ENCODE peak calls at places on chromosomes 4 and X, in nine cellular contexts. One of them, this sample, is unnamed.
A peak's percentile ranks its signal among the peaks of the same experiment; 100 is the strongest.

GRCh38 chr4:40550900-40551546 is 78.6 kb downstream of the RBM47 start:
- DNase-seq in BJ: no peak
- DNase-seq in effector memory CD4-positive, alpha-beta T cell: no peak
- DNase-seq in pancreas: no peak
- DNase-seq in stomach: peak; percentile 49
- DNase-seq in mesendoderm: peak; percentile 64
- DNase-seq in endodermal cell: no peak
- DNase-seq in cardiac muscle cell: peak; percentile 69
- DNase-seq in body of pancreas: peak; percentile 53
- DNase-seq in this sample: no peak

GRCh38 chr4:48692023-48692422 is 88.1 kb downstream of the FRYL start:
- DNase-seq in BJ: no peak
- DNase-seq in endodermal cell: no peak
- DNase-seq in mesendoderm: no peak
- DNase-seq in effector memory CD4-positive, alpha-beta T cell: no peak
- DNase-seq in pancreas: no peak
- DNase-seq in body of pancreas: no peak
- DNase-seq in cardiac muscle cell: no peak
- DNase-seq in stomach: no peak
- DNase-seq in this sample: no peak

GRCh38 chrX:148135738-148136137 is 154.6 kb downstream of the FMR1NB start:
- DNase-seq in stomach: no peak
- DNase-seq in body of pancreas: no peak
- DNase-seq in effector memory CD4-positive, alpha-beta T cell: no peak
- DNase-seq in pancreas: no peak
- DNase-seq in BJ: no peak
- DNase-seq in mesendoderm: no peak
- DNase-seq in endodermal cell: no peak
- DNase-seq in cardiac muscle cell: peak; percentile 6
- DNase-seq in this sample: no peak

GRCh38 chr4:111854494-111855087 is 290.7 kb upstream of the FAM241A start:
- DNase-seq in body of pancreas: peak; percentile 26
- DNase-seq in stomach: no peak
- DNase-seq in effector memory CD4-positive, alpha-beta T cell: no peak
- DNase-seq in cardiac muscle cell: peak; percentile 51
- DNase-seq in endodermal cell: peak; percentile 58
- DNase-seq in mesendoderm: peak; percentile 44
- DNase-seq in BJ: peak; percentile 15
- DNase-seq in pancreas: no peak
- DNase-seq in this sample: no peak

GRCh38 chr4:138666366-138666765 is 349.2 kb upstream of the NOCT start:
- DNase-seq in effector memory CD4-positive, alpha-beta T cell: no peak
- DNase-seq in mesendoderm: no peak
- DNase-seq in endodermal cell: no peak
- DNase-seq in cardiac muscle cell: no peak
- DNase-seq in pancreas: no peak
- DNase-seq in stomach: no peak
- DNase-seq in body of pancreas: no peak
- DNase-seq in BJ: no peak
- DNase-seq in this sample: no peak

GRCh38 chr4:76787898-76788297 is 110.0 kb downstream of the SOWAHB start:
- DNase-seq in cardiac muscle cell: no peak
- DNase-seq in stomach: no peak
- DNase-seq in mesendoderm: no peak
- DNase-seq in endodermal cell: no peak
- DNase-seq in pancreas: no peak
- DNase-seq in effector memory CD4-positive, alpha-beta T cell: no peak
- DNase-seq in body of pancreas: no peak
- DNase-seq in BJ: no peak
- DNase-seq in this sample: no peak

GRCh38 chr4:87839309-87839946 is 6.7 kb downstream of the MEPE start:
- DNase-seq in mesendoderm: peak; percentile 58
- DNase-seq in effector memory CD4-positive, alpha-beta T cell: no peak
- DNase-seq in cardiac muscle cell: peak; percentile 63
- DNase-seq in endodermal cell: peak; percentile 60
- DNase-seq in body of pancreas: no peak
- DNase-seq in stomach: no peak
- DNase-seq in pancreas: no peak
- DNase-seq in BJ: no peak
- DNase-seq in this sample: no peak

GRCh38 chr4:87339440-87339839 is 16.8 kb upstream of the HSD17B13 start:
- DNase-seq in pancreas: no peak
- DNase-seq in cardiac muscle cell: peak; percentile 36
- DNase-seq in BJ: no peak
- DNase-seq in endodermal cell: no peak
- DNase-seq in effector memory CD4-positive, alpha-beta T cell: no peak
- DNase-seq in stomach: no peak
- DNase-seq in body of pancreas: no peak
- DNase-seq in mesendoderm: no peak
- DNase-seq in this sample: no peak

GRCh38 chr4:66927937-66928336 is 617.4 kb downstream of the CENPC start:
- DNase-seq in cardiac muscle cell: no peak
- DNase-seq in endodermal cell: no peak
- DNase-seq in pancreas: no peak
- DNase-seq in body of pancreas: no peak
- DNase-seq in stomach: no peak
- DNase-seq in effector memory CD4-positive, alpha-beta T cell: no peak
- DNase-seq in BJ: no peak
- DNase-seq in mesendoderm: no peak
- DNase-seq in this sample: no peak

GRCh38 chrX:142999209-142999720 is 26.5 kb upstream of the SPANXN4 start:
- DNase-seq in endodermal cell: no peak
- DNase-seq in BJ: no peak
- DNase-seq in effector memory CD4-positive, alpha-beta T cell: no peak
- DNase-seq in stomach: no peak
- DNase-seq in cardiac muscle cell: no peak
- DNase-seq in pancreas: no peak
- DNase-seq in mesendoderm: no peak
- DNase-seq in body of pancreas: no peak
- DNase-seq in this sample: no peak

GRCh38 chrX:142998447-142999208 is 27.1 kb upstream of the SPANXN4 start:
- DNase-seq in BJ: no peak
- DNase-seq in body of pancreas: no peak
- DNase-seq in effector memory CD4-positive, alpha-beta T cell: no peak
- DNase-seq in mesendoderm: no peak
- DNase-seq in pancreas: no peak
- DNase-seq in endodermal cell: no peak
- DNase-seq in cardiac muscle cell: peak; percentile 13
- DNase-seq in stomach: no peak
- DNase-seq in this sample: no peak

DNA sequence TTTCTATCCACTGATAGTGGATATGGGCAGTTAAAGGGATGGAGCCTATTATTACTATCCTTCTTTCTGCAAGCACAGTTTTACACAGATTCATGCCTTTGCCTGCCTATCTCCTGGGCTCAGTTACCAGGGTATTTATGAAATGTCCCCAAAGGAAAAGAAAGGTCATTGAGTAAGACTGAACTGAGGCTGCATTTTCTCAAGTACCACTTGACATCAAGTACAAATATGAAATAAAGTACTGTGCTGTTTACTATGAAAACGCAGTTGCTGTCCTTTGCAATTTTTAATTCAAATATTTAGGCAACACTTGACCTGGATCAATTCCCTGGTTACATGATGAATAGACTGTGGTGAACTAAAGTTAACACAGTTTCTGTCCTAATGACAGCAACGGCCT is 23.5 kb upstream of the SPANXN4 start:
- DNase-seq in BJ: no peak
- DNase-seq in endodermal cell: no peak
- DNase-seq in stomach: no peak
- DNase-seq in cardiac muscle cell: no peak
- DNase-seq in mesendoderm: no peak
- DNase-seq in effector memory CD4-positive, alpha-beta T cell: no peak
- DNase-seq in pancreas: no peak
- DNase-seq in body of pancreas: no peak
- DNase-seq in this sample: no peak
- H3K27me3 ChIP-seq in BJ: no peaks in the 10 kb centered on the region
- H3K27me3 ChIP-seq in endodermal cell: no peaks in the 10 kb centered on the region
- H3K27me3 ChIP-seq in stomach: no peaks in the 10 kb centered on the region
- H3K27me3 ChIP-seq in cardiac muscle cell: no peaks in the 10 kb centered on the region
- H3K27me3 ChIP-seq in mesendoderm: no peaks in the 10 kb centered on the region
- H3K27me3 ChIP-seq in effector memory CD4-positive, alpha-beta T cell: no peaks in the 10 kb centered on the region
- H3K27me3 ChIP-seq in pancreas: no peaks in the 10 kb centered on the region
- H3K27me3 ChIP-seq in body of pancreas: no peaks in the 10 kb centered on the region
- H3K27me3 ChIP-seq in this sample: no peaks in the 10 kb centered on the region

DNA sequence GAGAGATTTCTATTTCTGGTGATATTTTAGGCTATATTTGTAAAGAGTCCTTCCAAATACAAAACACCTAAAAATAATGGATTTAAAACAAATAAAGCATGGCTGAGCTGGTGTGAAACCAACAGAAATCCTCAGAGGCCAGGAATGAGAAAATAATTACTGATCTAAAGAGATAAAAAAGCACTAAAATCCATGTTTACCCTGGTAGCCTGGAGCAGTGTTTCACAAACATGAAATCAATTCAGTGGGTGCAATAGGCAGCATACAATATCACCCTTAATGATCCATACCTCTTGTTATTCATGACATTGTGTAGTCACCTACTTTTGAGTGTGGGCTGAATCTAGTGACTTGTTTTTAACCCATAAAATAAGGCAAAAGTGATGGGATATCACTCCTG is 14.6 kb downstream of the PFKFB1 start:
- DNase-seq in BJ: no peak
- DNase-seq in cardiac muscle cell: no peak
- DNase-seq in endodermal cell: no peak
- DNase-seq in body of pancreas: no peak
- DNase-seq in effector memory CD4-positive, alpha-beta T cell: no peak
- DNase-seq in stomach: no peak
- DNase-seq in mesendoderm: no peak
- DNase-seq in pancreas: no peak
- DNase-seq in this sample: no peak
- H3K27me3 ChIP-seq in BJ: no peaks in the 10 kb centered on the region
- H3K27me3 ChIP-seq in cardiac muscle cell: no peaks in the 10 kb centered on the region
- H3K27me3 ChIP-seq in endodermal cell: no peaks in the 10 kb centered on the region
- H3K27me3 ChIP-seq in body of pancreas: no peaks in the 10 kb centered on the region
- H3K27me3 ChIP-seq in effector memory CD4-positive, alpha-beta T cell: no peaks in the 10 kb centered on the region
- H3K27me3 ChIP-seq in stomach: no peaks in the 10 kb centered on the region
- H3K27me3 ChIP-seq in mesendoderm: no peaks in the 10 kb centered on the region
- H3K27me3 ChIP-seq in pancreas: peaks cover 5% of the 10 kb centered on the region
- H3K27me3 ChIP-seq in this sample: no peaks in the 10 kb centered on the region

DNA sequence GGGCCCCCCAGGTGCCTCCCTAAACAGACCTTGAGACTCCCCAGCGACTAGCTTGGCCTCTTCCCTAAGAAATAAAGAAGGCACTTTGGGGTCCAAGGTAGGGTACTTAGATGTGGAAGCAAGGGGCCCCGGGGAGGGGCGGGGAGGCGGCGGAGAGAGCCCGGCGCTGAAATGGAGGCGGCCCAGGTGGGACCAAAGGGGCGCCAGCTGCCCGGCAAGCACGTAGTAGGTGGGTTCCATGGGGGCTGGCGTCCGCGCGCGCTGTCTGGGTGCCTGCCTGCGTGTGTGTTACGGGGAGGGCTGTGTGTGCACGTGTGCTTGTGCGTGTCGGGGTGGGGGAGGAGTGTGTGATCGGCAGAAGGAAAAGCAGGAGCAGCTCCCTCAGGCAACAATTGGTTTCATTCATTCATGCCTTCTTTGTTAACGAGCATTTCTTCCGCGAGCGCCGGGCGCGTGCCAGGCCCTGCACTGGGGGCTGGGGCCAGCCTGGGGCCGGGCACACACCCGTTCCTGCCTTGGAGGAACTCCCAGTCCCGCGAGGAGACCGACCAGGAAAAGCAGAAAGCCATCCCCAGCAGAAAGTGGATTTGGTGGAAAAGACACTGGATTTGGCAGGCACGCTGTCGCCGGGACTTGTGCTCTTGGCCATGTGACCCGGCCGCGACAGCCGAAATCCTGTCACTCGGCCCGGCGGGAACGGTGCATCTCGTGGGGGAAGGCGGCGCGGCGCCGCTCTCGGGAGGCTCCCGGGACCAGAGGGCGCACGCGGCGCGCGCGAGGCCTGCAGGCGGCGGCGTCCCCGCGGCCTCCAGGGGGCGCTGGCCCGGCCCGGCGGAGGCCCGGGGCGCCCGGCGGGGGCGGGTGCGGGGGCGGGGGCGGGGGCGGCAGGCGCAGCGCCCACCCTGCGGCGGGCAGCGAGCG is 3.3 kb upstream of the DUSP9 start:
- DNase-seq in endodermal cell: peak; percentile 56
- DNase-seq in cardiac muscle cell: no peak
- DNase-seq in effector memory CD4-positive, alpha-beta T cell: no peak
- DNase-seq in BJ: no peak
- DNase-seq in mesendoderm: no peak
- DNase-seq in body of pancreas: no peak
- DNase-seq in pancreas: peak; percentile 65
- DNase-seq in stomach: no peak
- DNase-seq in this sample: no peak
- H3K27me3 ChIP-seq in endodermal cell: peaks cover 75% of the 10 kb centered on the region
- H3K27me3 ChIP-seq in cardiac muscle cell: peaks cover 63% of the 10 kb centered on the region
- H3K27me3 ChIP-seq in effector memory CD4-positive, alpha-beta T cell: peaks cover 30% of the 10 kb centered on the region
- H3K27me3 ChIP-seq in BJ: peaks cover 31% of the 10 kb centered on the region
- H3K27me3 ChIP-seq in mesendoderm: peaks cover 27% of the 10 kb centered on the region
- H3K27me3 ChIP-seq in body of pancreas: no peaks in the 10 kb centered on the region
- H3K27me3 ChIP-seq in pancreas: no peaks in the 10 kb centered on the region
- H3K27me3 ChIP-seq in stomach: peaks cover 29% of the 10 kb centered on the region
- H3K27me3 ChIP-seq in this sample: peaks cover 84% of the 10 kb centered on the region

GRCh38 chr4:41881931-41882621 is 53.2 kb upstream of the TMEM33 start:
- DNase-seq in BJ: no peak
- DNase-seq in endodermal cell: peak; percentile 72
- DNase-seq in body of pancreas: no peak
- DNase-seq in stomach: no peak
- DNase-seq in cardiac muscle cell: no peak
- DNase-seq in effector memory CD4-positive, alpha-beta T cell: no peak
- DNase-seq in mesendoderm: peak; percentile 14
- DNase-seq in pancreas: peak; percentile 76
- DNase-seq in this sample: no peak
- H3K27me3 ChIP-seq in BJ: peaks cover 50% of the 10 kb centered on the region
- H3K27me3 ChIP-seq in endodermal cell: peaks cover 100% of the 10 kb centered on the region
- H3K27me3 ChIP-seq in body of pancreas: no peaks in the 10 kb centered on the region
- H3K27me3 ChIP-seq in stomach: peaks cover 35% of the 10 kb centered on the region
- H3K27me3 ChIP-seq in cardiac muscle cell: peaks cover 99% of the 10 kb centered on the region
- H3K27me3 ChIP-seq in effector memory CD4-positive, alpha-beta T cell: peaks cover 44% of the 10 kb centered on the region
- H3K27me3 ChIP-seq in mesendoderm: peaks cover 68% of the 10 kb centered on the region
- H3K27me3 ChIP-seq in pancreas: peaks cover 4% of the 10 kb centered on the region
- H3K27me3 ChIP-seq in this sample: peaks cover 85% of the 10 kb centered on the region

GRCh38 chr4:140571620-140572019 is 2.9 kb upstream of the UCP1 start:
- DNase-seq in pancreas: no peak
- DNase-seq in BJ: no peak
- DNase-seq in effector memory CD4-positive, alpha-beta T cell: no peak
- DNase-seq in cardiac muscle cell: no peak
- DNase-seq in body of pancreas: no peak
- DNase-seq in stomach: no peak
- DNase-seq in mesendoderm: no peak
- DNase-seq in endodermal cell: no peak
- DNase-seq in this sample: no peak
- H3K27me3 ChIP-seq in pancreas: no peaks in the 10 kb centered on the region
- H3K27me3 ChIP-seq in BJ: peaks cover 34% of the 10 kb centered on the region
- H3K27me3 ChIP-seq in effector memory CD4-positive, alpha-beta T cell: peaks cover 19% of the 10 kb centered on the region
- H3K27me3 ChIP-seq in cardiac muscle cell: peaks cover 66% of the 10 kb centered on the region
- H3K27me3 ChIP-seq in body of pancreas: no peaks in the 10 kb centered on the region
- H3K27me3 ChIP-seq in stomach: no peaks in the 10 kb centered on the region
- H3K27me3 ChIP-seq in mesendoderm: peaks cover 29% of the 10 kb centered on the region
- H3K27me3 ChIP-seq in endodermal cell: peaks cover 60% of the 10 kb centered on the region
- H3K27me3 ChIP-seq in this sample: peaks cover 61% of the 10 kb centered on the region

GRCh38 chr4:1449475-1449832 is 43.2 kb upstream of the NKX1-1 start:
- DNase-seq in stomach: peak; percentile 14
- DNase-seq in mesendoderm: no peak
- DNase-seq in pancreas: no peak
- DNase-seq in BJ: no peak
- DNase-seq in body of pancreas: no peak
- DNase-seq in cardiac muscle cell: no peak
- DNase-seq in effector memory CD4-positive, alpha-beta T cell: no peak
- DNase-seq in endodermal cell: peak; percentile 41
- DNase-seq in this sample: no peak
- H3K27me3 ChIP-seq in stomach: no peaks in the 10 kb centered on the region
- H3K27me3 ChIP-seq in mesendoderm: no peaks in the 10 kb centered on the region
- H3K27me3 ChIP-seq in pancreas: no peaks in the 10 kb centered on the region
- H3K27me3 ChIP-seq in BJ: no peaks in the 10 kb centered on the region
- H3K27me3 ChIP-seq in body of pancreas: no peaks in the 10 kb centered on the region
- H3K27me3 ChIP-seq in cardiac muscle cell: no peaks in the 10 kb centered on the region
- H3K27me3 ChIP-seq in effector memory CD4-positive, alpha-beta T cell: no peaks in the 10 kb centered on the region
- H3K27me3 ChIP-seq in endodermal cell: no peaks in the 10 kb centered on the region
- H3K27me3 ChIP-seq in this sample: peaks cover 57% of the 10 kb centered on the region

This sample was measured in suprapubic skin.